ENCODE peak calls at places on chromosomes 2 and 18, in seven cellular contexts. Z, L, H, J, C, X and G are unnamed samples.

GRCh38 chr18:29883114-29883513 is 1159.4 kb downstream of the DSC3 start:
- DNase-seq in H (no peak), X (no peak), Z (no peak), C (no peak), J (no peak), L (no peak), G (no peak)

GRCh38 chr2:79393806-79394484 is 118.9 kb upstream of the CTNNA2 start:
- DNase-seq in H (no peak), Z (peak), J (no peak), X (no peak), L (no peak), C (peak), G (no peak)

GRCh38 chr2:223995569-223995968 is 38.3 kb downstream of the MRPL44 start:
- DNase-seq in C (peak), X (no peak), L (peak), J (peak), Z (no peak), H (peak), G (no peak)

GRCh38 chr18:13361422-13361821 is 142.9 kb downstream of the LDLRAD4 start:
- DNase-seq in C (no peak), H (no peak), Z (no peak), L (no peak), J (no peak), X (no peak), G (no peak)

GRCh38 chr2:202932425-202933138 is 20.5 kb downstream of the CARF start:
- DNase-seq in X (no peak), C (peak), H (peak), L (peak), Z (no peak), J (peak), G (no peak)

GRCh38 chr2:653645-654425 is 23.4 kb downstream of the TMEM18 start:
- DNase-seq in H (no peak), L (no peak), X (no peak), Z (no peak), C (no peak), J (no peak), G (no peak)

GRCh38 chr2:199282309-199282708 is 175.4 kb downstream of the SATB2 start:
- DNase-seq in X (no peak), H (no peak), Z (no peak), L (no peak), C (no peak), J (no peak), G (no peak)

GRCh38 chr18:9858642-9859041 is 27.1 kb upstream of the TXNDC2 start:
- DNase-seq in X (no peak), L (no peak), H (no peak), J (no peak), C (no peak), Z (no peak), G (no peak)

GRCh38 chr2:240131296-240131695 is 4.8 kb downstream of the COPS9 start:
- DNase-seq in Z (no peak), J (no peak), C (no peak), L (no peak), H (no peak), X (no peak), G (peak)

GRCh38 chr2:147365577-147365976 is 479.3 kb upstream of the ACVR2A start:
- DNase-seq in C (no peak), X (no peak), Z (no peak), H (no peak), J (no peak), L (peak), G (no peak)

GRCh38 chr2:222468338-222468737 is 44.0 kb downstream of the SGPP2 start:
- DNase-seq in X (no peak), L (peak), J (no peak), C (peak), H (no peak), Z (no peak), G (no peak)

GRCh38 chr2:44244135-44244871 is 31.0 kb upstream of the SLC3A1 start:
- DNase-seq in J (peak), H (peak), Z (no peak), L (peak), C (peak), X (peak), G (peak)

GRCh38 chr2:170712653-170713279 is 2.4 kb upstream of the SP5 start:
- DNase-seq in X (no peak), H (no peak), J (no peak), C (no peak), L (no peak), Z (no peak), G (no peak)

GRCh38 chr18:62537042-62537894 is 14.4 kb downstream of the ZCCHC2 start:
- DNase-seq in C (no peak), Z (no peak), H (no peak), J (peak), X (no peak), L (no peak), G (no peak)

GRCh38 chr18:35283923-35284794 is 5.9 kb downstream of the ZSCAN30 start:
- DNase-seq in X (no peak), H (no peak), Z (no peak), C (no peak), L (no peak), J (no peak), G (no peak)

GRCh38 chr18:63155169-63155852 is 164.3 kb downstream of the BCL2 start:
- DNase-seq in H (peak), J (peak), C (no peak), Z (peak), L (peak), X (peak), G (peak)

GRCh38 chr2:28565720-28566295 is 69.9 kb downstream of the PLB1 start:
- DNase-seq in L (no peak), C (no peak), J (peak), H (no peak), Z (no peak), X (no peak), G (no peak)

GRCh38 chr2:100339823-100340222 is 17.5 kb upstream of the LONRF2 start:
- DNase-seq in X (no peak), Z (no peak), J (no peak), C (no peak), L (no peak), H (no peak), G (no peak)

GRCh38 chr18:79476918-79477685 is 81.4 kb downstream of the NFATC1 start:
- DNase-seq in L (no peak), J (no peak), C (no peak), Z (no peak), H (no peak), X (no peak), G (no peak)

GRCh38 chr2:166373951-166374350 is 1.8 kb downstream of the SCN9A start:
- DNase-seq in H (no peak), Z (no peak), L (peak), X (no peak), J (peak), C (peak), G (no peak)

GRCh38 chr18:7038330-7038846 is 79.2 kb downstream of the LAMA1 start:
- DNase-seq in Z (peak), X (peak), J (peak), L (peak), C (peak), H (peak), G (no peak)

GRCh38 chr2:118185210-118186109 is 97.2 kb downstream of the INSIG2 start:
- DNase-seq in J (peak), C (peak), X (peak), Z (peak), L (peak), H (peak), G (peak)

GRCh38 chr2:227038550-227039189 is 125.3 kb downstream of the COL4A4 start:
- DNase-seq in Z (no peak), J (no peak), H (peak), L (peak), X (no peak), C (no peak), G (no peak)

GRCh38 chr2:46230115-46230571 is 67.1 kb upstream of the EPAS1 start:
- DNase-seq in L (no peak), X (peak), C (peak), H (no peak), Z (no peak), J (peak), G (no peak)

GRCh38 chr2:146128216-146128615 is 1608.3 kb upstream of the ZEB2 start:
- DNase-seq in C (no peak), J (no peak), X (no peak), L (no peak), Z (no peak), H (no peak), G (no peak)

GRCh38 chr18:43682196-43682595 is 404.9 kb upstream of the SYT4 start:
- DNase-seq in L (no peak), H (no peak), C (no peak), Z (no peak), X (no peak), J (no peak), G (no peak)

GRCh38 chr2:95057535-95058453 is 32.3 kb downstream of the MAL start:
- DNase-seq in J (no peak), Z (no peak), H (no peak), X (peak), C (no peak), L (no peak), G (no peak)

GRCh38 chr2:130381619-130382018 is 25.8 kb downstream of the PTPN18 start:
- DNase-seq in J (no peak), Z (no peak), H (no peak), L (no peak), C (no peak), X (no peak), G (no peak)

GRCh38 chr2:63048367-63049171 is 2.1 kb upstream of the OTX1 start:
- DNase-seq in Z (no peak), J (peak), L (no peak), C (no peak), H (no peak), X (no peak), G (no peak)

GRCh38 chr2:198587201-198587600 is 782.8 kb downstream of the PLCL1 start:
- DNase-seq in Z (no peak), H (no peak), C (no peak), J (no peak), L (no peak), X (no peak), G (no peak)

GRCh38 chr2:44348385-44348784 is 12.9 kb downstream of the PREPL start:
- DNase-seq in L (peak), J (no peak), Z (no peak), X (no peak), C (peak), H (no peak), G (no peak)

GRCh38 chr2:26840937-26841610 is 6.9 kb upstream of the DPYSL5 start:
- DNase-seq in J (peak), L (no peak), Z (no peak), X (no peak), H (peak), C (no peak), G (no peak)
- TF ChIP-seq CTCF in J (peak), L (no peak), Z (no peak), X (no peak), H (peak), C (no peak), G (no peak)

DNA sequence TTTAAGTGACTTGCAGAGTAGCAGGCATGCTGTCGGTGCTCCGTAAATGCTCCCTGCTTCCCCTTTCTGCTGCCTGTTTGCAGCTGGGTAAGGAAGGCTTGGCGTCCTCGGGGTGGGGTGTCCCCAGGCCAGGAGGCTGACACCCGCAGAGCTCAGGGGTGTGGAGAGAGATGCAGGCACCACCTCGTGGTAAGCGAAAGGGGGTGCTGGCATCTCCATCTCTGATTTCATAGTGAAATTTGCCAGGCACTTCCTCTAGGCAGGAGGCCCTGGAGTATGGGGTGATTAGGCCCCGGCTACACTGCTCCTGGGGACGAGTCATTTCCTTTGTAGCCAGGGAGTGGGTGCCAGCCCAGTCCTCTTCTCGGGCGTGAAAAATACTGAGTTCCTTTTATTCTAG is 160.4 kb downstream of the KLHL29 start:
- DNase-seq in C (no peak), X (no peak), Z (no peak), J (peak), H (no peak), L (peak), G (no peak)
- TF ChIP-seq CTCF in C (no peak), X (no peak), Z (no peak), J (no peak), H (no peak), L (peak), G (no peak)

GRCh38 chr2:126358122-126358521 is 297.8 kb upstream of the GYPC start:
- DNase-seq in C (no peak), X (no peak), J (no peak), H (no peak), Z (no peak), L (no peak), G (no peak)

DNA sequence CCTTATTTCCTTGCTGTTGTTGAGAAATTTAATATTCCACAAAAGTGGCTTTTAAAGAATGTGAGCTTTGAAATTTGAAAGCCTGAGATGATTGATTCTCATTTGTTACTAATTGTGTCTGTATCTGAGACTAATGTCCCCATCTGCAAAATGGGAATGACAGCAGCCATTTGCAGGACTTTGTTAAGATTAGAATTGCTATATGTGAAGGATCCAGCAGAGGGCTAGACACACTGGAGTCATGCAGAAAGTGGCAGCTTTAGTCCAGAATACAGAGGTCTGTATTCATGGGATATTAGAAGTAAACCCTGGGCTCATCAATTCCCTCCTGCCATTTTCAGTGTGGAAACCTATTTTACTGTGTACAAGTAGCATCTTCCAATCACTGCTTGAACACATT is 296.5 kb upstream of the GYPC start:
- DNase-seq in X (no peak), H (peak), C (peak), J (peak), L (peak), Z (no peak), G (no peak)
- TF ChIP-seq CTCF in X (peak), H (peak), C (peak), J (no peak), L (peak), Z (peak), G (no peak)

DNA sequence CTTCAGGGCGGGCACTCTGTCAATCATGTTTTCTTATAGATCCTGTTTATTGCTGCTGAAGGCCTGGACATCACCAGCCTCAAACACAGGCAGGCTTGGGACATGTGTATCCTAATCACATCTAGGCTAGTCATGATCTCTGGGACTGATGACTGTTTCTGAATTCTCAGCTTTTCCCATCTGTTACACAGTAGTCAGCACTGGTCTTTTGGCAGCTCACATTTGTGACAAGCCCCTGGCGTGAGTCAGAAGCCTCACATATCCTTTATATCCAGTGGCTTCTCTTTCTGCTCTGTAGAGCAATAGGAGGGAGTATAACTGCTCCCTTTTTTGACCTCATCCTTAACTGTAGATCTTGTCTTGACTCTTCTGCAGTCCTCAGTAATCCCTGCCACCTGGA is 4.5 kb downstream of the SEMA4F start:
- DNase-seq in Z (no peak), C (peak), L (peak), X (no peak), J (no peak), H (no peak), G (no peak)
- TF ChIP-seq CTCF in Z (no peak), C (no peak), L (no peak), X (no peak), J (no peak), H (no peak), G (no peak)

GRCh38 chr2:41498791-41499190 is 549.0 kb upstream of the PKDCC start:
- DNase-seq in L (peak), Z (no peak), J (peak), X (no peak), H (no peak), C (no peak), G (no peak)

GRCh38 chr2:41502752-41503151 is 545.1 kb upstream of the PKDCC start:
- DNase-seq in X (no peak), L (no peak), Z (no peak), C (no peak), J (no peak), H (no peak), G (no peak)

GRCh38 chr2:41500895-41501294 is 546.9 kb upstream of the PKDCC start:
- DNase-seq in J (no peak), Z (no peak), H (no peak), L (no peak), X (no peak), C (no peak), G (no peak)

GRCh38 chr2:41495050-41495449 is 552.8 kb upstream of the PKDCC start:
- DNase-seq in L (no peak), X (no peak), J (peak), Z (no peak), H (peak), C (peak), G (no peak)

GRCh38 chr2:41496908-41497307 is 550.9 kb upstream of the PKDCC start:
- DNase-seq in L (no peak), J (no peak), H (peak), C (no peak), Z (no peak), X (no peak), G (no peak)
- TF ChIP-seq CTCF in L (no peak), J (peak), H (no peak), C (peak), Z (peak), X (no peak), G (peak)

DNA sequence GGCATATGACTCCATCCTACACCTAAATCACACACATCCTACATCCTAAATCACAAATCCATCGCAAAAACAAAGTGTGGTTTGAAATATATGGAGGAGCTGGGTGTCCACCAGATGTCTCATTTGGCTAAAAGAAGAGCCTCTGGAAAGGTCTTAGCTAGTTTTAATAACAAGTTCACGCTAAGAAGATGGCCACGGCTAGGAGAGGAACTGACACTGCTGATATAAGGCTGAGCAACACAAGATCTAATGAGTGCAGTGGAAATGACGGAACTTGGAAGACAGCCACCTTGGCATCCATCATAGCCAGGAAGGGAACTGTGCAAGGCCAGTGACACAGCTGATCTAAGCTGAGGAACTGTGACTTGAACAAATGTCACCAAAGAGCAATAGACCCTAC is 60.0 kb upstream of the AGAP1 start:
- DNase-seq in J (no peak), H (no peak), Z (no peak), L (peak), X (peak), C (no peak), G (no peak)
- TF ChIP-seq CTCF in J (no peak), H (peak), Z (no peak), L (no peak), X (peak), C (no peak), G (no peak)

GRCh38 chr18:4130734-4131719 is 324.1 kb downstream of the DLGAP1 start:
- DNase-seq in C (no peak), Z (no peak), H (no peak), J (no peak), X (no peak), L (no peak), G (no peak)
- TF ChIP-seq CTCF in C (no peak), Z (no peak), H (peak), J (no peak), X (no peak), L (no peak), G (no peak)